ENCODE peak calls at places on chromosomes 6 and 20, in six cellular contexts. One of them, this sample, is unnamed.
A peak's percentile ranks its signal among the peaks of the same experiment; 100 is the strongest.

GRCh38 chr6:137970368-137970767 is 103.3 kb downstream of the TNFAIP3 start:
- DNase-seq in activated CD4-positive, alpha-beta T cell treated with anti-CD3 and anti-CD28 coated beads, Interleukin-2, amount 50 U/mL, for 1 hour: no peak
- DNase-seq in lung: no peak
- DNase-seq in cardiac fibroblast: no peak
- DNase-seq in hippocampal formation: no peak
- DNase-seq in non-pigmented ciliary epithelial cell: no peak
- DNase-seq in this sample: no peak

GRCh38 chr6:36200154-36200891 is 3.8 kb downstream of the BRPF3 start:
- DNase-seq in lung: no peak
- DNase-seq in hippocampal formation: no peak
- DNase-seq in activated CD4-positive, alpha-beta T cell treated with anti-CD3 and anti-CD28 coated beads, Interleukin-2, amount 50 U/mL, for 1 hour: no peak
- DNase-seq in non-pigmented ciliary epithelial cell: no peak
- DNase-seq in cardiac fibroblast: no peak
- DNase-seq in this sample: no peak

GRCh38 chr20:50663095-50663821 is 28.1 kb downstream of the RIPOR3 start:
- DNase-seq in cardiac fibroblast: no peak
- DNase-seq in lung: peak; percentile 51
- DNase-seq in hippocampal formation: no peak
- DNase-seq in non-pigmented ciliary epithelial cell: no peak
- DNase-seq in activated CD4-positive, alpha-beta T cell treated with anti-CD3 and anti-CD28 coated beads, Interleukin-2, amount 50 U/mL, for 1 hour: no peak
- DNase-seq in this sample: peak; percentile 84

GRCh38 chr6:4973972-4974885 is 29.6 kb downstream of the RPP40 start:
- DNase-seq in lung: peak; percentile 28
- DNase-seq in activated CD4-positive, alpha-beta T cell treated with anti-CD3 and anti-CD28 coated beads, Interleukin-2, amount 50 U/mL, for 1 hour: no peak
- DNase-seq in non-pigmented ciliary epithelial cell: no peak
- DNase-seq in hippocampal formation: no peak
- DNase-seq in cardiac fibroblast: peak; percentile 54
- DNase-seq in this sample: no peak

GRCh38 chr6:33271098-33271607 is 523 bp downstream of the VPS52 start:
- DNase-seq in activated CD4-positive, alpha-beta T cell treated with anti-CD3 and anti-CD28 coated beads, Interleukin-2, amount 50 U/mL, for 1 hour: no peak
- DNase-seq in hippocampal formation: no peak
- DNase-seq in lung: no peak
- DNase-seq in non-pigmented ciliary epithelial cell: no peak
- DNase-seq in cardiac fibroblast: no peak
- DNase-seq in this sample: no peak

GRCh38 chr6:71211799-71212198 is 76.8 kb upstream of the OGFRL1 start:
- DNase-seq in lung: no peak
- DNase-seq in cardiac fibroblast: no peak
- DNase-seq in hippocampal formation: no peak
- DNase-seq in non-pigmented ciliary epithelial cell: no peak
- DNase-seq in activated CD4-positive, alpha-beta T cell treated with anti-CD3 and anti-CD28 coated beads, Interleukin-2, amount 50 U/mL, for 1 hour: no peak
- DNase-seq in this sample: no peak

GRCh38 chr6:128899651-128900050 is 16.7 kb downstream of the LAMA2 start:
- DNase-seq in hippocampal formation: no peak
- DNase-seq in non-pigmented ciliary epithelial cell: no peak
- DNase-seq in activated CD4-positive, alpha-beta T cell treated with anti-CD3 and anti-CD28 coated beads, Interleukin-2, amount 50 U/mL, for 1 hour: no peak
- DNase-seq in lung: no peak
- DNase-seq in cardiac fibroblast: peak; percentile 66
- DNase-seq in this sample: no peak

GRCh38 chr20:62252342-62252966 is 14.1 kb downstream of the OSBPL2 start:
- DNase-seq in hippocampal formation: no peak
- DNase-seq in activated CD4-positive, alpha-beta T cell treated with anti-CD3 and anti-CD28 coated beads, Interleukin-2, amount 50 U/mL, for 1 hour: no peak
- DNase-seq in lung: no peak
- DNase-seq in cardiac fibroblast: peak; percentile 20
- DNase-seq in non-pigmented ciliary epithelial cell: no peak
- DNase-seq in this sample: no peak

GRCh38 chr6:146028835-146029572 is at the start of gene GRM1:
- DNase-seq in lung: no peak
- DNase-seq in cardiac fibroblast: no peak
- DNase-seq in activated CD4-positive, alpha-beta T cell treated with anti-CD3 and anti-CD28 coated beads, Interleukin-2, amount 50 U/mL, for 1 hour: no peak
- DNase-seq in hippocampal formation: no peak
- DNase-seq in non-pigmented ciliary epithelial cell: no peak
- DNase-seq in this sample: no peak

GRCh38 chr6:149032599-149033405 is 284.7 kb upstream of the TAB2 start:
- DNase-seq in activated CD4-positive, alpha-beta T cell treated with anti-CD3 and anti-CD28 coated beads, Interleukin-2, amount 50 U/mL, for 1 hour: peak; percentile 13
- DNase-seq in non-pigmented ciliary epithelial cell: peak; percentile 80
- DNase-seq in lung: no peak
- DNase-seq in hippocampal formation: no peak
- DNase-seq in cardiac fibroblast: peak; percentile 92
- DNase-seq in this sample: peak; percentile 98

GRCh38 chr6:100050550-100050949 is 56.5 kb upstream of the MCHR2 start:
- DNase-seq in cardiac fibroblast: no peak
- DNase-seq in lung: no peak
- DNase-seq in non-pigmented ciliary epithelial cell: no peak
- DNase-seq in activated CD4-positive, alpha-beta T cell treated with anti-CD3 and anti-CD28 coated beads, Interleukin-2, amount 50 U/mL, for 1 hour: no peak
- DNase-seq in hippocampal formation: no peak
- DNase-seq in this sample: no peak

GRCh38 chr6:169787797-169788196 is 36.4 kb downstream of the ERMARD start:
- DNase-seq in lung: no peak
- DNase-seq in activated CD4-positive, alpha-beta T cell treated with anti-CD3 and anti-CD28 coated beads, Interleukin-2, amount 50 U/mL, for 1 hour: no peak
- DNase-seq in cardiac fibroblast: no peak
- DNase-seq in non-pigmented ciliary epithelial cell: no peak
- DNase-seq in hippocampal formation: no peak
- DNase-seq in this sample: no peak

GRCh38 chr20:20664795-20665194 is 47.6 kb downstream of the RALGAPA2 start:
- DNase-seq in activated CD4-positive, alpha-beta T cell treated with anti-CD3 and anti-CD28 coated beads, Interleukin-2, amount 50 U/mL, for 1 hour: no peak
- DNase-seq in cardiac fibroblast: peak; percentile 47
- DNase-seq in non-pigmented ciliary epithelial cell: no peak
- DNase-seq in lung: no peak
- DNase-seq in hippocampal formation: peak; percentile 69
- DNase-seq in this sample: peak; percentile 71

GRCh38 chr6:167567142-167568033 is 242.5 kb downstream of the TTLL2 start:
- DNase-seq in hippocampal formation: no peak
- DNase-seq in lung: peak; percentile 27
- DNase-seq in cardiac fibroblast: peak; percentile 40
- DNase-seq in non-pigmented ciliary epithelial cell: no peak
- DNase-seq in activated CD4-positive, alpha-beta T cell treated with anti-CD3 and anti-CD28 coated beads, Interleukin-2, amount 50 U/mL, for 1 hour: no peak
- DNase-seq in this sample: no peak

GRCh38 chr6:144284753-144285547 is at the start of gene UTRN:
- DNase-seq in cardiac fibroblast: peak; percentile 89
- DNase-seq in lung: peak; percentile 86
- DNase-seq in hippocampal formation: no peak
- DNase-seq in non-pigmented ciliary epithelial cell: no peak
- DNase-seq in activated CD4-positive, alpha-beta T cell treated with anti-CD3 and anti-CD28 coated beads, Interleukin-2, amount 50 U/mL, for 1 hour: peak; percentile 20
- DNase-seq in this sample: peak; percentile 74

GRCh38 chr20:35561268-35561667 is 19.4 kb downstream of the ERGIC3 start:
- DNase-seq in cardiac fibroblast: peak; percentile 55
- DNase-seq in hippocampal formation: peak; percentile 2
- DNase-seq in lung: peak; percentile 43
- DNase-seq in non-pigmented ciliary epithelial cell: no peak
- DNase-seq in activated CD4-positive, alpha-beta T cell treated with anti-CD3 and anti-CD28 coated beads, Interleukin-2, amount 50 U/mL, for 1 hour: no peak
- DNase-seq in this sample: peak; percentile 50

GRCh38 chr6:71190809-71191208 is 97.8 kb upstream of the OGFRL1 start:
- DNase-seq in lung: no peak
- DNase-seq in non-pigmented ciliary epithelial cell: no peak
- DNase-seq in activated CD4-positive, alpha-beta T cell treated with anti-CD3 and anti-CD28 coated beads, Interleukin-2, amount 50 U/mL, for 1 hour: no peak
- DNase-seq in cardiac fibroblast: peak; percentile 66
- DNase-seq in hippocampal formation: no peak
- DNase-seq in this sample: peak; percentile 11

GRCh38 chr6:170393807-170394399 is 87.3 kb downstream of the FAM120B start:
- DNase-seq in non-pigmented ciliary epithelial cell: no peak
- DNase-seq in cardiac fibroblast: no peak
- DNase-seq in hippocampal formation: no peak
- DNase-seq in activated CD4-positive, alpha-beta T cell treated with anti-CD3 and anti-CD28 coated beads, Interleukin-2, amount 50 U/mL, for 1 hour: no peak
- DNase-seq in lung: no peak
- DNase-seq in this sample: no peak

GRCh38 chr6:104908031-104908430 is 48.3 kb upstream of the HACE1 start:
- DNase-seq in hippocampal formation: no peak
- DNase-seq in lung: no peak
- DNase-seq in activated CD4-positive, alpha-beta T cell treated with anti-CD3 and anti-CD28 coated beads, Interleukin-2, amount 50 U/mL, for 1 hour: no peak
- DNase-seq in cardiac fibroblast: no peak
- DNase-seq in non-pigmented ciliary epithelial cell: no peak
- DNase-seq in this sample: no peak

GRCh38 chr20:38217791-38218565 is 42.6 kb downstream of the KIAA1755 start:
- DNase-seq in cardiac fibroblast: peak; percentile 89
- DNase-seq in non-pigmented ciliary epithelial cell: peak; percentile 92
- DNase-seq in activated CD4-positive, alpha-beta T cell treated with anti-CD3 and anti-CD28 coated beads, Interleukin-2, amount 50 U/mL, for 1 hour: no peak
- DNase-seq in hippocampal formation: no peak
- DNase-seq in lung: no peak
- DNase-seq in this sample: peak; percentile 49

GRCh38 chr6:102493485-102493884 is 1100.0 kb downstream of the GRIK2 start:
- DNase-seq in hippocampal formation: no peak
- DNase-seq in non-pigmented ciliary epithelial cell: no peak
- DNase-seq in cardiac fibroblast: no peak
- DNase-seq in activated CD4-positive, alpha-beta T cell treated with anti-CD3 and anti-CD28 coated beads, Interleukin-2, amount 50 U/mL, for 1 hour: no peak
- DNase-seq in lung: no peak
- DNase-seq in this sample: no peak

GRCh38 chr6:38915205-38915925 is 133.2 kb upstream of the GLP1R start:
- DNase-seq in activated CD4-positive, alpha-beta T cell treated with anti-CD3 and anti-CD28 coated beads, Interleukin-2, amount 50 U/mL, for 1 hour: no peak
- DNase-seq in hippocampal formation: no peak
- DNase-seq in cardiac fibroblast: no peak
- DNase-seq in non-pigmented ciliary epithelial cell: no peak
- DNase-seq in lung: no peak
- DNase-seq in this sample: no peak

GRCh38 chr20:49237531-49237930 is 18.3 kb downstream of the DDX27 start:
- DNase-seq in hippocampal formation: no peak
- DNase-seq in activated CD4-positive, alpha-beta T cell treated with anti-CD3 and anti-CD28 coated beads, Interleukin-2, amount 50 U/mL, for 1 hour: no peak
- DNase-seq in cardiac fibroblast: no peak
- DNase-seq in non-pigmented ciliary epithelial cell: no peak
- DNase-seq in lung: no peak
- DNase-seq in this sample: no peak

GRCh38 chr6:9620687-9621086 is 794.2 kb downstream of the TFAP2A start:
- DNase-seq in lung: no peak
- DNase-seq in hippocampal formation: no peak
- DNase-seq in activated CD4-positive, alpha-beta T cell treated with anti-CD3 and anti-CD28 coated beads, Interleukin-2, amount 50 U/mL, for 1 hour: no peak
- DNase-seq in non-pigmented ciliary epithelial cell: no peak
- DNase-seq in cardiac fibroblast: no peak
- DNase-seq in this sample: no peak

GRCh38 chr6:50815436-50816114 is 3.1 kb upstream of the TFAP2B start:
- DNase-seq in hippocampal formation: no peak
- DNase-seq in lung: no peak
- DNase-seq in non-pigmented ciliary epithelial cell: no peak
- DNase-seq in cardiac fibroblast: peak; percentile 23
- DNase-seq in activated CD4-positive, alpha-beta T cell treated with anti-CD3 and anti-CD28 coated beads, Interleukin-2, amount 50 U/mL, for 1 hour: no peak
- DNase-seq in this sample: no peak

GRCh38 chr6:155495011-155495768 is 39.6 kb upstream of the NOX3 start:
- DNase-seq in cardiac fibroblast: peak; percentile 96
- DNase-seq in non-pigmented ciliary epithelial cell: no peak
- DNase-seq in hippocampal formation: peak; percentile 6
- DNase-seq in activated CD4-positive, alpha-beta T cell treated with anti-CD3 and anti-CD28 coated beads, Interleukin-2, amount 50 U/mL, for 1 hour: no peak
- DNase-seq in lung: peak; percentile 45
- DNase-seq in this sample: peak; percentile 86

GRCh38 chr6:168638497-168639072 is 197.6 kb downstream of the SMOC2 start:
- DNase-seq in activated CD4-positive, alpha-beta T cell treated with anti-CD3 and anti-CD28 coated beads, Interleukin-2, amount 50 U/mL, for 1 hour: no peak
- DNase-seq in hippocampal formation: no peak
- DNase-seq in lung: no peak
- DNase-seq in cardiac fibroblast: no peak
- DNase-seq in non-pigmented ciliary epithelial cell: no peak
- DNase-seq in this sample: no peak